ENCODE peak calls at places on chromosomes 7 and 10, in six cellular contexts. P is heart left ventricle, Z is HepG2, E is psoas muscle, X is heart right ventricle, D is bronchial epithelial cell. K is an unnamed sample.

GRCh38 chr7:139990142-139990535 is 72.6 kb downstream of the PARP12 start:
- DNase-seq in Z (no peak), X (no peak), P (no peak), E (no peak), D (no peak), K (no peak)

GRCh38 chr7:64868469-64868868 is 34.6 kb upstream of the ZNF273 start:
- DNase-seq in E (no peak), D (no peak), P (no peak), X (no peak), Z (no peak), K (no peak)

GRCh38 chr10:103443475-103444185 is 8.5 kb downstream of the CALHM2 start:
- DNase-seq in D (no peak), Z (no peak), E (no peak), P (peak), X (no peak), K (no peak)

GRCh38 chr7:131294553-131294952 is 33.1 kb upstream of the MKLN1 start:
- DNase-seq in Z (peak), E (no peak), P (no peak), D (no peak), X (no peak), K (no peak)

GRCh38 chr10:57849726-57850357 is 417.9 kb downstream of the IPMK start:
- DNase-seq in D (peak), X (no peak), E (no peak), P (no peak), Z (no peak), K (no peak)

GRCh38 chr7:137354361-137354760 is 10.8 kb upstream of the PTN start:
- DNase-seq in D (no peak), Z (no peak), P (no peak), X (no peak), E (no peak), K (no peak)

GRCh38 chr7:150382844-150383225 is 3.7 kb downstream of the ZNF775 start:
- DNase-seq in Z (no peak), E (no peak), P (no peak), D (no peak), X (no peak), K (no peak)

GRCh38 chr7:1197997-1198632 is 34.6 kb upstream of the UNCX start:
- DNase-seq in Z (no peak), X (no peak), P (no peak), E (no peak), D (no peak), K (no peak)

GRCh38 chr10:1372212-1372611 is 316.0 kb downstream of the WDR37 start:
- DNase-seq in P (no peak), Z (no peak), E (no peak), D (no peak), X (no peak), K (no peak)

GRCh38 chr10:116254422-116255152 is 18.4 kb downstream of the GFRA1 start:
- DNase-seq in X (no peak), D (no peak), P (no peak), Z (no peak), E (no peak), K (no peak)

GRCh38 chr7:100477871-100478248 is 1.2 kb downstream of the TSC22D4 start:
- DNase-seq in P (no peak), E (no peak), Z (no peak), X (no peak), D (no peak), K (peak)

GRCh38 chr7:139341776-139342244 is 673 bp downstream of the FMC1 start:
- DNase-seq in P (no peak), X (no peak), D (peak), Z (no peak), E (no peak), K (no peak)

GRCh38 chr10:133544506-133544905 is 17.3 kb downstream of the CYP2E1 start:
- DNase-seq in D (no peak), E (no peak), Z (no peak), P (no peak), X (no peak), K (no peak)

GRCh38 chr10:22335204-22335956 is 9.9 kb upstream of the SPAG6 start:
- DNase-seq in Z (no peak), D (no peak), E (peak), P (no peak), X (peak), K (no peak)

GRCh38 chr10:110310741-110311140 is 6.0 kb upstream of the SMNDC1 start:
- DNase-seq in D (no peak), P (no peak), X (no peak), Z (no peak), E (no peak), K (no peak)

GRCh38 chr7:151599401-151600227 is 79.9 kb upstream of the RHEB start:
- DNase-seq in D (peak), Z (no peak), X (no peak), E (peak), P (peak), K (peak)

GRCh38 chr7:20474244-20474643 is 141.2 kb upstream of the ABCB5 start:
- DNase-seq in E (no peak), Z (no peak), X (no peak), P (no peak), D (no peak), K (no peak)

GRCh38 chr7:29557954-29558353 is 5.7 kb upstream of the PRR15 start:
- DNase-seq in P (peak), Z (no peak), E (no peak), D (peak), X (no peak), K (no peak)

GRCh38 chr7:100602889-100603696 is 930 bp downstream of the PCOLCE start:
- DNase-seq in P (peak), E (peak), X (peak), Z (no peak), D (no peak), K (peak)

DNA sequence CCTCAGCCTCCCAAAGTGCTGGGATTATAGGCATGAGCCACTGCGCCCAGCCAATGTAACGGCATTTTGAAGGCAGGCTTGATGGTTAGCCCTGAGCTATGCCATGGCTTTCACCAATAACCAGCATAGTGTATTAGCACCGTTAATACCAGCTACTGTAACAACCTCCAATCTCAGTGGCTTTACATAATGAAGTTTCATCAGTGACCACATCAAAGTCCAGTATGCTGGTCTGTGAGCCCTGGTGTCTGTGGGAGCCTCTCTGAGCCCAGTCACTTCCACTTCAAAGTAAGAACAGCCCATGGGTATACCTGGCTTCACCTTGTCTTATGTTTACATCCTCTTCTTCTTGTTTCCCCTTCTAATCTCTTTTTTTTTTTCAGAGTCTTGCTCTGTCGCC is 11.6 kb upstream of the ZDHHC4 start:
- DNase-seq in D (no peak), Z (no peak), X (no peak), E (no peak), P (no peak), K (no peak)
- TF ChIP-seq CTCF in D (no peak), Z (no peak), X (no peak), E (no peak), P (no peak), K (no peak)

GRCh38 chr10:73251683-73252444 is 580 bp downstream of the MRPS16 start:
- DNase-seq in D (no peak), P (no peak), X (no peak), Z (peak), E (peak), K (no peak)
- TF ChIP-seq CTCF in D (no peak), P (no peak), X (no peak), Z (no peak), E (no peak), K (no peak)

GRCh38 chr10:93468532-93469213 is 13.5 kb downstream of the MYOF start:
- DNase-seq in D (peak), E (peak), X (no peak), P (no peak), Z (peak), K (no peak)
- TF ChIP-seq CTCF in D (no peak), E (no peak), X (no peak), P (no peak), Z (no peak), K (no peak)

DNA sequence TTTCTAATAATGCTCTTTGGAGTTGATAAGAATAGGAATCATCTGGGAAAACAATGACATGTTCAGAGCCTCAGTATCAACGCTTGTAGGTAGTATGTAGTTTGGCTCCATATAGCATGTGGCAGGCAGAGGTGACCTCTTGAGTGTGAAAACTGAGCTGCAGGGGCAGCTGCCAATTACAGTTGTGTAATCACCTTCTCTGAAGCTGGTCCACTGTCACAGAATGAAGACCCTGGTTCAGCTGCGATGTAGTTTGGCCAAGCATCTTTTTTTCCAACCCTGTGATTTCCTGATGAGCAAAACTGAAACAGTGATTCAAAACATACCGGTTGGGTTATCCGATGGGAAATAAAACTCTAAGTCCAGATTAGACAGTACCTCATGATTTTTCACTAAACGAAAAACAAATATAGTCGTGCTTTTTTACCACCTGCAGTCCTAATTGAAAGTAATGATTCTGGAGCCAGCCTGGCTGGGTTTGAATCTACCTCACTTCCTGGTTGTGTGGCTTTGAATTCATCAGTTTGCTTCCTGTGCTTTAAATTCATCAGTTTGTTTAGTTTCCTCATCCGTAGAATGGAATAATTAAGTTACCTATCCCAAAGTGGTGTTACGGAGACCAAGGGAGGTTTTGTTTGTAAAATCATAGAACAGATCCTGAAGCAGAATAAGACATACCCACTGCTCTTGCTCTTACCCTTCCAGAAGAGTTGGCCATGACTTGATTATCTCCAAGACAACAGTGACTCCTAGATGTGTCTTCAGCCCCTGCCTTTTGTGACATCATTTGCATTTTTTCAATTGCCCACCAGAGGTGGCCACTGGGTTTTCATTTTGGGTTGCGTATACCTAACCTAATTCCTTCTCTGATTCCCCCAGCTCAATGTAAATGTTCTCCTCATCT is 87.4 kb downstream of the CELF2 start:
- DNase-seq in P (no peak), D (no peak), Z (no peak), E (no peak), X (no peak), K (no peak)
- TF ChIP-seq CTCF in P (no peak), D (no peak), Z (no peak), E (no peak), X (no peak), K (no peak)

GRCh38 chr10:63084690-63085377 is 48.3 kb upstream of the NRBF2 start:
- DNase-seq in P (no peak), D (no peak), E (no peak), Z (no peak), X (no peak), K (no peak)

GRCh38 chr10:63083904-63084689 is 49.0 kb upstream of the NRBF2 start:
- DNase-seq in E (peak), Z (peak), X (peak), D (peak), P (peak), K (peak)
- TF ChIP-seq CTCF in E (peak), Z (peak), X (peak), D (peak), P (peak), K (no peak)

GRCh38 chr7:157874208-157874816 is 537.5 kb downstream of the DNAJB6 start:
- DNase-seq in P (no peak), D (no peak), X (no peak), E (no peak), Z (no peak), K (no peak)

GRCh38 chr7:157874870-157875229 is 538.0 kb downstream of the DNAJB6 start:
- DNase-seq in D (no peak), Z (no peak), E (no peak), P (no peak), X (no peak), K (no peak)

GRCh38 chr7:157875230-157876179 is 538.7 kb downstream of the DNAJB6 start:
- DNase-seq in X (no peak), D (no peak), P (no peak), E (peak), Z (no peak), K (no peak)

GRCh38 chr7:157877298-157877840 is 540.6 kb downstream of the DNAJB6 start:
- DNase-seq in X (no peak), E (no peak), Z (no peak), P (no peak), D (no peak), K (no peak)

DNA sequence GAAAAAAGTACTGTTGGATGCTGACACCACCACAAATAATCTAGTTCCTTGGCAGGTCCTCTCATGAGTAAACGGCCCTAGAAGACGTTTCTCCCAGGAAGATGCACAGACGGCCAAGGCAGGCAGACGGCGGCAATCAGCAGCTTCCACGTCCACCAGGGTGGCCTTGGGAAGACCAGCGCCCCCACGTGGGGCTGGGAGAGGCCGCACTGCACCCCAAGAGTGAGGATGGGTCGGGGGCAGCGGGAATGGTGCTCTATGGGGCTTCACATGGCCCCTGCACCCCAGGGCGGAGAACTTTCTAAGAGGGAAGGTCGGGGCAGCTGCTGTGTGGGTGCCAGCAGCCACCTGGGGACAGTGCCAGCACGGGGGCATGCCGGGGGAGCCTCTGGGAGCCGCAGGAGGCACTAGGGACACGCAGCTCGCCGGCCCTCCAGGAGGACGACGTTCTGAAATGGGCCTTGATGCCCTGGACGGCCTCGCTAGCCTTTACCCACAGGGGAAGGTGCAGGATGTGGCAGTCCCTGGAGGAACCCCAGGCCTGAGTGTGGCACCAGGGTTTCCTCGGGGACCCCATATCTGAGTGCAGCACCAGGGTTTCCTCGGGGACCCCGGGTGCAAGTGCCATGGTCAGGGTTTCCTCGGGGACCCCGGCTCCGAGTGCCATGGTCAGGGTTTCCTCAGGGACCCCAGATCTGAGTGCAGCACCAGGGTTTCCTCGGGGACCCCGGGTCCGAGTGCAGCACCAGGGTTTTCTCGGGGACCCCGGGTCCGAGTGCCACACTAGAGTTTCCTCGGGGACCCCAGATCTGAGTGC is 539.9 kb downstream of the DNAJB6 start:
- DNase-seq in Z (no peak), X (no peak), E (no peak), D (no peak), P (no peak), K (no peak)
- TF ChIP-seq CTCF in Z (peak), X (no peak), E (no peak), D (no peak), P (no peak), K (no peak)

DNA sequence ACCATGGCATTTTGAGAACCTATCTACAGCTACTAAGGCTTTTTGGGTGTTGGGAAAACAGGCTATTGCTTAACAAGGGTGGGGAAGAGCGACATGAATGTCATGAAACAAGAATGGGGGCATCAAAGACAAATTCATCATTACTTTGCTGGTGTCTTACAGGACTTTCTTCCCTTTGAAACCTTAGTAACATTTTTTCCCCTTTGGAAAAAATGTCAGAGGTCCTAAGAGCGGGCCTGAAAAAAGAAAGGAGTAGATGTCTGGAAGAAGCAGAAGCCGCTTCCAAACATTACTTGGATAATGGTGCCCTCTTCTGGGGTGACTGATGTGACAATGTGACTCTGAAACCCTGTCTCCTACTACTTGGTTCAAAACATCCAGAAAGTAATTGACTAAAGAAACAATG is 3.8 kb upstream of the DDX50 start:
- DNase-seq in P (peak), X (no peak), D (peak), E (no peak), Z (peak), K (peak)
- TF ChIP-seq CTCF in P (peak), X (peak), D (peak), E (peak), Z (peak), K (peak)

GRCh38 chr7:46169384-46169755 is 248.3 kb upstream of the IGFBP3 start:
- DNase-seq in E (no peak), X (no peak), D (no peak), P (no peak), Z (no peak), K (no peak)
- TF ChIP-seq CTCF in E (no peak), X (no peak), D (no peak), P (no peak), Z (no peak), K (no peak)

GRCh38 chr7:103074519-103075336 is at the start of the genes ARMC10 and FBXL13:
- DNase-seq in Z (peak), P (peak), E (peak), D (peak), X (peak), K (peak)
- TF ChIP-seq CTCF in Z (peak), P (peak), E (peak), D (peak), X (peak), K (peak)